ENCODE peak calls at places on chromosomes 16 and 17, in five cellular contexts. P, G, N, D and R are unnamed samples.
A peak's percentile ranks its signal among the peaks of the same experiment; 100 is the strongest.

GRCh38 chr16:89202422-89203215 is 2.3 kb upstream of the SLC22A31 start:
- DNase-seq in D (no peak), N (no peak), G (no peak), P (no peak), R (peak; percentile 41)

GRCh38 chr16:1779741-1780676 is 2.4 kb downstream of the SPSB3 start:
- DNase-seq in P (no peak), D (no peak), N (no peak), G (no peak), R (no peak)

GRCh38 chr17:82024859-82025258 is 1.8 kb downstream of the LRRC45 start:
- DNase-seq in G (no peak), P (no peak), N (no peak), D (no peak), R (no peak)

GRCh38 chr16:27366687-27367462 is 35.1 kb upstream of the IL21R start:
- DNase-seq in N (peak; percentile 14), D (no peak), G (no peak), P (no peak), R (no peak)

GRCh38 chr17:3845361-3845753 is 689 bp downstream of the NCBP3 start:
- DNase-seq in P (no peak), G (no peak), D (no peak), N (no peak), R (no peak)

GRCh38 chr17:33499025-33499424 is 205.9 kb upstream of the ASIC2 start:
- DNase-seq in G (no peak), D (no peak), N (no peak), P (no peak), R (no peak)

GRCh38 chr16:10121496-10121895 is 60.7 kb downstream of the GRIN2A start:
- DNase-seq in P (no peak), N (no peak), D (no peak), G (no peak), R (no peak)

GRCh38 chr17:30924341-30924740 is 2.6 kb downstream of the ADAP2 start:
- DNase-seq in G (no peak), N (no peak), P (no peak), D (no peak), R (no peak)

GRCh38 chr16:49540836-49541235 is 167.2 kb downstream of the C16orf78 start:
- DNase-seq in D (no peak), N (no peak), P (no peak), G (no peak), R (no peak)

GRCh38 chr17:57970706-57971105 is 15.5 kb upstream of the CUEDC1 start:
- DNase-seq in P (no peak), G (no peak), D (no peak), N (no peak), R (no peak)

GRCh38 chr16:11806721-11807120 is 9.7 kb upstream of the ZC3H7A start:
- DNase-seq in P (no peak), G (no peak), D (no peak), N (no peak), R (no peak)

GRCh38 chr17:28841901-28842281 is 699 bp downstream of the FAM222B start:
- DNase-seq in G (no peak), D (no peak), P (no peak), N (no peak), R (no peak)

GRCh38 chr17:8991514-8992285 is 26.2 kb upstream of the PIK3R5 start:
- DNase-seq in G (peak; percentile 29), P (peak; percentile 44), N (peak; percentile 48), D (no peak), R (peak; percentile 58)

GRCh38 chr16:57427824-57428223 is 19.4 kb downstream of the CIAPIN1 start:
- DNase-seq in G (no peak), P (no peak), D (no peak), N (no peak), R (no peak)

GRCh38 chr17:77741109-77741508 is 217.4 kb upstream of the TNRC6C start:
- DNase-seq in P (no peak), D (no peak), G (no peak), N (peak; percentile 17), R (no peak)

DNA sequence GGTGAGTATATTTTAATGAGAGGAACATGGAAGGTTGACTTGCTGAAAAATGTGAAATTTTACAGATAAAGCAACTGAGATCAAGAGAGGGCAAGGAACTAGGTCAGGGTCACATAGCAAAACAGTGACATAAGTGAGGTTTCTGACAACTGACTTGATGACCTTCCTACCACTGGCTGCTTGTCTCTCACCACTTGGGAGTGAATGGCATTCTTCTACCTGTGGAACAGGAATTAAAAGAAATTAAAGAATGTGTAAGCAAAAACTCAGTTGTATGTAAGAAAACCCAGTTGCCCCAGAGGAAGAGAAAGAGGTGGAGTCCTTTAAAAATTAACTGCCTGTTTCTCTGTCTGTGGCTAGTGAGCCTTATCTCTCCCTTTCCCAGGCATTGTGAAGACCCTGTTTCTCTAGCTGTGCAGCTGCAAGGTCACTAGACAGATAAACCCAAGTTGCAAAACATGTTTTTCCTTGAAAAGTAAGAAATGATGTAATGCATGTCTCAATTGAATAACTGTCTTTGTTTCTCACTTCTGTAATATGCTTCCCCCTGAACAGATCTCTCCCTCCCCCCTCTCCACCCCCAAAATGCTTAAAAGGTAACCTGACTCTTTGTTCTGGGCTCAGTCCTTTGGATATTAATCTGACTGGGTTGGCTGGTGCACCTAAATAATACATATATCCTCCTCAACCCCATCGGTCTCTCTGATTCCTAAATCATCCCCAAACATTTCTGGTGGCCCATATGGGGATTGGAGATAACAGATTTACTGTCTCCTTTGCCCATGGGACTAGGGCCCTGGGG is 23.4 kb downstream of the ACSM1 start:
- DNase-seq in G (no peak), P (no peak), D (no peak), N (no peak), R (no peak)
- H3K27ac ChIP-seq in G (peak overlapping the region; percentile 78), P (peak overlapping the region; percentile 57), D (peak overlapping the region; percentile 94), N (no peak overlapping the region), R (peak overlapping the region; percentile 9)

GRCh38 chr17:43658890-43659289 is 2.8 kb downstream of the MEOX1 start:
- DNase-seq in N (no peak), P (no peak), G (no peak), D (no peak), R (no peak)

GRCh38 chr17:43659823-43660222 is 1.9 kb downstream of the MEOX1 start:
- DNase-seq in P (no peak), D (no peak), G (no peak), N (no peak), R (no peak)

GRCh38 chr17:43651621-43652480 is 9.9 kb downstream of the MEOX1 start:
- DNase-seq in N (no peak), G (no peak), D (no peak), P (no peak), R (no peak)

GRCh38 chr17:43660262-43660661 is 1.5 kb downstream of the MEOX1 start:
- DNase-seq in D (no peak), N (no peak), P (no peak), G (no peak), R (no peak)

DNA sequence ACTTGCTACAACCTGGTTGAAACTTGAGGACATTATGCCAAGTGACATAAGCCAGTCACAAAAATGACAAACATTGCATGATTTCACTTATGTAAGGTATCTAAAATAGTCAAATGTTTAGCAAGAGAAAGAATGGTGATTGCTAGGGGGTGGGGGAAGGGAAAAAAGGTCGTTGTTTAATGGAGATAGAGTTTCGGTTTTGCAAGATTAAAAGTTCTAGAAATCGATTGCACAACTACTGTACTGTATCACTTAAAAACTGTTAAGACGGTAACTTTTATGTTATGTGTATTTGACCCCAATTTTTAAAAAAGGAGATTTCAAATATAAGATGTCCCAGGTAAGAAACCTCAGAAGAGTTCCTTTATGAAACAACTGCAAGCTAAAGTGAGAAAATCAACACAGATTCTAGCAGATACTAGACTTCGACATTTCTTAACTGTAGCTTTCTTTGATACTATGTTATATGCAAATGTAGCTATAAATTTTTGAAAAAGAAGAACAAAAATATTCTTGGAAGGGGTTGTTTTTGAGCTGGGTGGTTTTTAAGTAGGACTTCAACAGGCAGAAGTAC is 5.9 kb downstream of the MEOX1 start:
- DNase-seq in N (no peak), P (no peak), D (no peak), G (no peak), R (no peak)
- H3K27me3 ChIP-seq in N (no peaks in the 10 kb centered on the region), P (no peaks in the 10 kb centered on the region), D (no peaks in the 10 kb centered on the region), G (no peaks in the 10 kb centered on the region), R (no peaks in the 10 kb centered on the region)

GRCh38 chr17:38671939-38672720 is 2.6 kb downstream of the EPOP start:
- DNase-seq in P (no peak), G (no peak), D (no peak), N (no peak), R (no peak)

GRCh38 chr17:38669520-38669919 is 5.2 kb downstream of the EPOP start:
- DNase-seq in G (no peak), P (no peak), D (no peak), N (no peak), R (no peak)

GRCh38 chr17:38667099-38667786 is 7.5 kb downstream of the EPOP start:
- DNase-seq in N (peak; percentile 26), D (peak; percentile 63), P (peak; percentile 66), G (peak; percentile 49), R (peak; percentile 67)

GRCh38 chr17:38663964-38664644 is 10.7 kb downstream of the EPOP start:
- DNase-seq in D (no peak), G (no peak), P (no peak), N (no peak), R (no peak)

GRCh38 chr17:38667787-38668122 is 7.0 kb downstream of the EPOP start:
- DNase-seq in P (no peak), G (no peak), D (no peak), N (no peak), R (no peak)
- TF ChIP-seq CTCF in P (no peak), G (peak; percentile 8), D (no peak), N (peak; percentile 53), R (no peak)

DNA sequence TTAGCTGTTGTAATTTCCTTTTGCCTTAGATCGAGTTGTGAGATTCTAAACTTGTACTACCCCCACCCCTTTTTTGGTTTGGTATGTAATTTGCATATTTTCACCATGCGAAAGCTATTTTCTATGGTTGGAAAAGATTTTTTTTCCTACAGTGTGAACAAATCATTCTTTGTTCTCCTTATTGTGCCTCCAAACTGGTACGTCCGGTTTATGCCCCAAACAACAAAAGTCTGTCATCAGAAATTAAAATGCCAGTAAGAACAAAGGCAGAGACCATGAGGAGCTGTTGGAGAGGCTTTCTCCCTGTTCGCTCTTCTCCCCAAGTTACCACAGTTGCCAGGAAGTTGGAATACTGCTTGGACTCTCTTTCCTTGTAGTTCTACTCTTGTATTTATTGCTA is 66.2 kb downstream of the BCAS3 start:
- DNase-seq in N (no peak), D (no peak), G (no peak), P (no peak), R (no peak)
- H3K27ac ChIP-seq in N (no peak overlapping the region), D (no peak overlapping the region), G (peak overlapping the region; percentile 14), P (no peak overlapping the region), R (peak overlapping the region; percentile 19)

GRCh38 chr16:78065344-78065743 is 34.1 kb upstream of the WWOX start:
- DNase-seq in N (no peak), P (no peak), G (no peak), D (no peak), R (no peak)
- H3K27me3 ChIP-seq in N (peaks cover 3% of the 10 kb centered on the region), P (no peaks in the 10 kb centered on the region), G (peaks cover 21% of the 10 kb centered on the region), D (no peaks in the 10 kb centered on the region), R (no peaks in the 10 kb centered on the region)

GRCh38 chr16:86403541-86404163 is 106.7 kb upstream of the FOXF1 start:
- DNase-seq in D (no peak), G (no peak), P (no peak), N (no peak), R (no peak)
- TF ChIP-seq CTCF in D (no peak), G (no peak), P (no peak), N (no peak), R (no peak)